ENCODE peak calls at places on chromosomes 3 and 15, in seven cellular contexts. D is heart left ventricle, A is heart right ventricle, L is lower lobe of right lung, R is tibial artery, C is cardiac muscle cell, J is kidney. F is an unnamed sample.

GRCh38 chr3:156801746-156802145 is 24.4 kb upstream of the LEKR1 start:
- DNase-seq in R (no peak), D (no peak), C (no peak), L (no peak), J (no peak), A (no peak), F (no peak)

GRCh38 chr3:6807967-6808588 is 52.8 kb upstream of the GRM7 start:
- DNase-seq in R (no peak), D (no peak), C (no peak), A (no peak), J (no peak), L (no peak), F (no peak)

GRCh38 chr15:77609558-77609957 is 23.2 kb downstream of the LINGO1 start:
- DNase-seq in C (no peak), J (no peak), R (no peak), L (no peak), D (no peak), A (no peak), F (no peak)

GRCh38 chr15:33211409-33211808 is 16.9 kb upstream of the FMN1 start:
- DNase-seq in J (no peak), C (peak; percentile 79), L (no peak), D (peak; percentile 36), R (no peak), A (no peak), F (peak; percentile 68)

GRCh38 chr3:106635271-106635670 is 742.0 kb upstream of the CCDC54 start:
- DNase-seq in A (no peak), D (no peak), L (no peak), J (no peak), R (no peak), C (no peak), F (no peak)

GRCh38 chr3:191328963-191329653 is at the start of gene CCDC50:
- DNase-seq in A (peak; percentile 89), R (peak; percentile 91), J (peak; percentile 96), L (peak; percentile 91), C (peak; percentile 85), D (peak; percentile 91), F (peak; percentile 93)

GRCh38 chr15:80509800-80510199 is 105.6 kb downstream of the ARNT2 start:
- DNase-seq in J (no peak), C (no peak), L (no peak), R (no peak), D (no peak), A (no peak), F (no peak)

GRCh38 chr3:105791134-105791533 is 77.7 kb downstream of the CBLB start:
- DNase-seq in D (no peak), L (no peak), R (no peak), J (no peak), C (no peak), A (no peak), F (peak; percentile 66)

GRCh38 chr3:183481582-183481981 is 53.2 kb upstream of the MCF2L2 start:
- DNase-seq in R (no peak), C (no peak), L (no peak), A (no peak), D (no peak), J (no peak), F (no peak)

GRCh38 chr15:92082217-92082843 is 228.8 kb downstream of the SLCO3A1 start:
- DNase-seq in A (peak; percentile 59), R (no peak), J (no peak), C (peak; percentile 75), D (peak; percentile 58), L (no peak), F (peak; percentile 80)

GRCh38 chr3:158749526-158749925 is 17.3 kb upstream of the RARRES1 start:
- DNase-seq in R (no peak), L (no peak), A (no peak), J (no peak), D (no peak), C (no peak), F (no peak)

GRCh38 chr3:62003833-62004232 is 369.5 kb downstream of the FEZF2 start:
- DNase-seq in J (no peak), D (no peak), R (no peak), L (no peak), C (no peak), A (no peak), F (no peak)

GRCh38 chr15:99282129-99282528 is 30.8 kb downstream of the LRRC28 start:
- DNase-seq in D (no peak), R (no peak), L (no peak), A (no peak), J (no peak), C (no peak), F (no peak)

GRCh38 chr15:35624881-35625280 is 78.9 kb upstream of the DPH6 start:
- DNase-seq in L (peak; percentile 52), R (peak; percentile 88), J (peak; percentile 67), C (no peak), D (peak; percentile 25), A (no peak), F (peak; percentile 75)

GRCh38 chr3:112056451-112056929 is 22.0 kb downstream of the TMPRSS7 start:
- DNase-seq in R (no peak), J (no peak), C (no peak), D (no peak), A (no peak), L (no peak), F (no peak)

GRCh38 chr15:101452572-101452971 is 36.9 kb downstream of the PCSK6 start:
- DNase-seq in J (peak; percentile 61), R (no peak), D (no peak), L (no peak), A (no peak), C (no peak), F (no peak)

GRCh38 chr3:143349455-143349854 is 229.9 kb downstream of the CHST2 start:
- DNase-seq in D (no peak), A (no peak), J (no peak), L (no peak), R (no peak), C (no peak), F (no peak)

DNA sequence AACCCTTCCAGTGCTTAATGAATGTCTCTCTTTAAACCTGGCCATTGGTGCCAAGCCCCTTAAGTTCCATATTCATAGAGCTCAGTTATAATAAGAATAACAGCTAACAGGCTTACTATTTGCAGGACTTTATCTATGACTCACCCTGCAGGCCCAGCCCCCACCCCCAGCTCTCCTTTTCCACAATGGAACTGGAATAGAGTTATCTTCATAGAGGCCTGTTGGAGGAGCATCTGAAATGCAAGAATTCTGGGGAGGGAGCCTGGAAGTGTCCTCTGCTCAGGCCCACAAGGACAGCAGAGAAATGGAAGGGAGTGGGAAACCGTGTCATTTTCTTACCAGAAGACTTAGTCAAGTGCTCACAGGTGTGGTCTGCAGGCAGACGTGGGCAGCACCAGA is 52.8 kb downstream of the SEMA5B start:
- DNase-seq in R (peak; percentile 86), L (no peak), C (no peak), J (peak; percentile 65), D (peak; percentile 83), A (peak; percentile 63), F (peak; percentile 75)
- H3K27ac ChIP-seq in R (peak overlapping the region; percentile 56), L (no peak overlapping the region), C (no peak overlapping the region), J (peak overlapping the region; percentile 18), D (peak overlapping the region; percentile 90), A (peak overlapping the region; percentile 90), F (peak overlapping the region; percentile 71)

GRCh38 chr15:90893175-90894090 is 9.1 kb downstream of the FES start:
- DNase-seq in D (no peak), C (no peak), L (no peak), R (peak; percentile 61), A (peak; percentile 16), J (peak; percentile 75), F (no peak)
- TF ChIP-seq CTCF in D (no peak), C (peak; percentile 14), L (no peak), R (no peak), A (no peak), J (no peak), F (no peak)

GRCh38 chr3:129313415-129313982 is 34.8 kb downstream of the HMCES start:
- DNase-seq in A (no peak), C (no peak), R (peak; percentile 68), D (no peak), J (peak; percentile 71), L (no peak), F (no peak)
- H3K4me3 ChIP-seq in A (no peak overlapping the region), C (no peak overlapping the region), R (peak overlapping the region; percentile 95), D (no peak overlapping the region), J (no peak overlapping the region), L (peak overlapping the region; percentile 94), F (no peak overlapping the region)

DNA sequence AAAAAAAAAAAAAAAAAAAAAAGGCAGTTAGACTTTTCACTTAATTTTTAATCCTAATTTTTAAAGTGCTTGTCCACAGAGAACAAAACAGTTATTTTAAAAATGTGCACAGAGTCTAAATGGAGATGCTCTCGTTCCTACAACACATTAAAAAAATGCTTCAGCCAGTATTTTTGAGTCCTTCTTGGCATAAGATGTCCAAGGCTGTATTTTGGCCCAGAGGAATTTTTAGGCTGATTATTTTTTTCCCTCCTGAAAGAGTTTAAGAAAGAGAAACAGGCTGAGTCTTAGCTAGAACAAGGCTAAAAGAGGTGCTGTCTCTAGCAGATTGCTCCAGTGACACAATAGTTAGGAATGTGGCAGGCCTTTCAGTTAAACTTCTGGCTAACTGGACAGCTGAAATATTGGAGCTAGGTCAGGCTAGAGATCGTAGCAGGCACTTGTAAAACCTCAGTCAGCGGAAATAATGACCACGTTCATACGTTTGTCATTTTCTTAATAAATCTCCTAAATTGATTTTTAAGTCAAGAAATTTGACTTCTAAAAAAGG is 271.5 kb upstream of the RARB start:
- DNase-seq in C (peak; percentile 72), A (no peak), J (no peak), R (no peak), L (no peak), D (no peak), F (no peak)
- H3K27ac ChIP-seq in C (peak overlapping the region; percentile 81), A (peak overlapping the region; percentile 32), J (no peak overlapping the region), R (peak overlapping the region; percentile 2), L (no peak overlapping the region), D (no peak overlapping the region), F (peak overlapping the region; percentile 65)

DNA sequence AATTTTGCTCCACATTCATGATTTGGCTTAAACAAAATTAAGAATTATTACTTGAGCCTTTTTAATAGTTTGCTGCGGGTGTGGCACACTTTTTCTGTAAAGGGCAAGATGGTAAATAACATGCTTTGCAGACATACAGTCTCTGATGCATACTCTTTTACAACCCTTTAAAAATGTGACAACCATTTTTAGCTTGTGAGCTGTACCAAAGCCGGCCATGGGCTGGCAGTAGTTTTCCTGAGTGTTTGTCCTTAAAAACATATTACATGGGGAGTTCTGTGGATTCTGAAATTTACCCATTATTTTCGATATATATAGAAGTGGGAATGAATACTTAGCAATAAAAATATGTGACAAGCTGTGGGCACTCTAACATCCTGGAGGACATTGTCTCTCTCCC is 163.4 kb downstream of the FNDC3B start:
- DNase-seq in R (no peak), L (no peak), C (no peak), A (no peak), D (no peak), J (no peak), F (no peak)
- TF ChIP-seq CTCF in R (peak; percentile 15), L (no peak), C (peak; percentile 11), A (no peak), D (no peak), J (no peak), F (no peak)

GRCh38 chr15:90718232-90718631 is 1.1 kb downstream of the BLM start:
- DNase-seq in C (no peak), A (no peak), L (no peak), R (no peak), D (no peak), J (no peak), F (no peak)
- H3K4me3 ChIP-seq in C (no peak overlapping the region), A (no peak overlapping the region), L (no peak overlapping the region), R (no peak overlapping the region), D (no peak overlapping the region), J (no peak overlapping the region), F (no peak overlapping the region)